ENCODE peak calls at places on chromosomes 16 and 17, in seven cellular contexts. M, G, F, D, U, Z and S are unnamed samples.
A peak's percentile ranks its signal among the peaks of the same experiment; 100 is the strongest.

GRCh38 chr17:76539631-76540271 is at the start of gene PRCD:
- DNase-seq in G (no peak), F (no peak), M (no peak), D (peak; percentile 74), Z (no peak), U (no peak), S (peak; percentile 60)

GRCh38 chr17:50257574-50258224 is 16.6 kb upstream of the TMEM92 start:
- DNase-seq in F (no peak), G (no peak), D (no peak), U (peak; percentile 9), M (no peak), Z (no peak), S (no peak)

GRCh38 chr17:77376795-77377751 is 236.3 kb downstream of the SEC14L1 start:
- DNase-seq in U (no peak), M (no peak), G (no peak), F (no peak), Z (no peak), D (no peak), S (no peak)

GRCh38 chr16:49014300-49015188 is 267.1 kb downstream of the CBLN1 start:
- DNase-seq in M (no peak), D (no peak), U (no peak), Z (no peak), F (no peak), G (no peak), S (no peak)

GRCh38 chr16:50207652-50208051 is 54.5 kb downstream of the TENT4B start:
- DNase-seq in U (no peak), Z (no peak), G (no peak), F (no peak), M (peak; percentile 34), D (no peak), S (no peak)

GRCh38 chr17:7074931-7075330 is 5.1 kb downstream of the CLEC10A start:
- DNase-seq in G (no peak), Z (no peak), D (no peak), F (no peak), U (no peak), M (no peak), S (no peak)

GRCh38 chr16:68700120-68700519 is 37.0 kb upstream of the CDH1 start:
- DNase-seq in U (no peak), D (no peak), G (no peak), M (no peak), Z (no peak), F (no peak), S (no peak)

GRCh38 chr17:36768355-36768754 is 167.0 kb downstream of the MRM1 start:
- DNase-seq in M (no peak), Z (no peak), D (peak; percentile 39), G (no peak), U (no peak), F (no peak), S (no peak)

GRCh38 chr17:17663160-17664072 is 17.8 kb upstream of the RAI1 start:
- DNase-seq in D (peak; percentile 88), Z (peak; percentile 35), M (peak; percentile 98), U (peak; percentile 81), G (peak; percentile 75), F (peak; percentile 40), S (peak; percentile 85)

GRCh38 chr16:21263640-21264211 is 14.4 kb downstream of the CRYM start:
- DNase-seq in M (no peak), Z (no peak), F (no peak), U (no peak), G (no peak), D (no peak), S (no peak)

GRCh38 chr17:27259356-27259755 is 34.6 kb upstream of the WSB1 start:
- DNase-seq in F (no peak), G (no peak), D (no peak), U (no peak), M (no peak), Z (no peak), S (no peak)

GRCh38 chr17:61237275-61237674 is 162.4 kb upstream of the TBX2 start:
- DNase-seq in Z (no peak), F (no peak), G (no peak), M (no peak), D (no peak), U (no peak), S (no peak)

GRCh38 chr16:47851026-47851610 is 304.7 kb downstream of the ABCC12 start:
- DNase-seq in M (no peak), G (no peak), D (no peak), F (no peak), Z (no peak), U (no peak), S (no peak)

GRCh38 chr17:3658784-3659449 is 9.5 kb downstream of the TAX1BP3 start:
- DNase-seq in D (no peak), Z (no peak), U (no peak), M (no peak), G (no peak), F (no peak), S (no peak)

GRCh38 chr17:44920565-44920940 is 5.3 kb upstream of the GFAP start:
- DNase-seq in F (peak; percentile 9), U (no peak), D (peak; percentile 36), Z (no peak), G (no peak), M (no peak), S (no peak)

GRCh38 chr17:30405161-30405560 is 26.4 kb downstream of the CPD start:
- DNase-seq in U (no peak), F (no peak), D (no peak), M (no peak), Z (no peak), G (no peak), S (no peak)

GRCh38 chr16:19114359-19115147 is 789 bp downstream of the ITPRIPL2 start:
- DNase-seq in U (peak; percentile 45), Z (peak; percentile 46), M (no peak), D (peak; percentile 83), F (peak; percentile 65), G (no peak), S (no peak)

GRCh38 chr16:19116711-19117449 is 3.1 kb downstream of the ITPRIPL2 start:
- DNase-seq in F (no peak), D (no peak), M (no peak), U (no peak), Z (no peak), G (no peak), S (no peak)

GRCh38 chr16:19110537-19111391 is 3.0 kb upstream of the ITPRIPL2 start:
- DNase-seq in U (no peak), M (no peak), Z (no peak), G (no peak), F (no peak), D (no peak), S (no peak)

GRCh38 chr16:19115148-19116021 is 1.6 kb downstream of the ITPRIPL2 start:
- DNase-seq in F (peak; percentile 25), G (no peak), U (peak; percentile 45), M (no peak), Z (no peak), D (no peak), S (no peak)

DNA sequence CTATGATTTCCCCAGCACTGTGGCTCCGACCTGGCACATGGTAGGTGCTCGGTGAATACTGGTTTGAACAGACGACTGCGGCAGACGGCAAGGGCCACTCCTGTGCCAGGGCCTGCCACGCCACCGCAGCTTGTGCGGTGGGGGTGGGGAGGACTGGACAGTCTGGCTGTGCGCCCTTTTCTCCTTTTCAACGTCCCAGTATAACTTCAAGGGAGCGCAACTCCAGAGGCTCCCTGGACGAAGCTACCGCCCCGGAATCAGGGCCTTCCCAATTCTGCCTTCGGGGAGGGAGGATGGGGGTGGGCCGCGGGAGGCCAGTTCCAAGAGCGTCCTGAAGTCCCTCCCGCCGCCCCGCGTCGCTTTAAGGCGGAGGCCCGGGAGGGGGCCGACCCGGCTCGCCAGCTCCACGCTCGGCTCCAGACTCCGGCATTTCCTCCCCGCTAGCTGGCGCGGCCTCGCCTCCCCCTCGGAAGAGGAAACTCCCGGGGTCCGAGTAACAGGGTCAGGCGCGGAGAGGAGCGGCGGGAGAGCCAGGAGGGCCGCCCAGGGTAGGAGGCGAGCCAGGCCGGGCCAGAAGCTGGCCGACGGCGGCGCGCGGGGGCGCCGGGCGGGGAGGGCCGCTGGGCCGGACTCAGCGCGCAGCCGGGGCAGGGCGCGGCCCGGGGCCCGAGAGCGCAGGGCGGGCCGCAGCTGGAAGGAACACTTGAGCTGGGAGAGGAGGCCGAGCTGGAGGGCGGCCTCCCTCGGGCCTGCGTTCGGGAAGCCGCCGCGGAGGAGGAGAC is at the start of gene ITPRIPL2:
- DNase-seq in M (peak; percentile 70), F (peak; percentile 91), U (peak; percentile 59), G (no peak), D (peak; percentile 89), Z (peak; percentile 33), S (no peak)
- TF ChIP-seq CTCF in M (no peak), F (no peak), U (no peak), G (no peak), D (no peak), Z (no peak), S (no peak)

GRCh38 chr17:74085434-74085833 is 118.0 kb upstream of the RPL38 start:
- DNase-seq in G (no peak), M (no peak), Z (no peak), F (no peak), U (no peak), D (no peak), S (no peak)
- TF ChIP-seq CTCF in G (no peak), M (peak; percentile 25), Z (no peak), F (no peak), U (peak; percentile 53), D (no peak), S (peak; percentile 23)

GRCh38 chr16:13438064-13438463 is 481.9 kb upstream of the ERCC4 start:
- DNase-seq in Z (no peak), G (no peak), D (no peak), F (no peak), U (no peak), M (no peak), S (no peak)

GRCh38 chr16:13435415-13435814 is 484.5 kb upstream of the ERCC4 start:
- DNase-seq in Z (no peak), G (no peak), M (no peak), U (no peak), D (no peak), F (no peak), S (no peak)

GRCh38 chr16:13439766-13440165 is 480.2 kb upstream of the ERCC4 start:
- DNase-seq in Z (no peak), D (no peak), F (no peak), U (no peak), G (no peak), M (no peak), S (no peak)

GRCh38 chr16:13436641-13437423 is 483.1 kb upstream of the ERCC4 start:
- DNase-seq in U (no peak), F (no peak), G (no peak), Z (no peak), D (no peak), M (no peak), S (no peak)

GRCh38 chr16:13435873-13436474 is 484.0 kb upstream of the ERCC4 start:
- DNase-seq in Z (no peak), D (no peak), G (no peak), M (no peak), F (no peak), U (no peak), S (no peak)
- TF ChIP-seq CTCF in Z (no peak), D (no peak), G (no peak), M (no peak), F (no peak), U (no peak), S (peak; percentile 13)

GRCh38 chr16:8855051-8855786 is 13.6 kb downstream of the CARHSP1 start:
- DNase-seq in D (peak; percentile 37), F (no peak), G (no peak), Z (peak; percentile 20), U (no peak), M (no peak), S (peak; percentile 1)
- TF ChIP-seq CTCF in D (no peak), F (no peak), G (no peak), Z (no peak), U (no peak), M (peak; percentile 33), S (no peak)